ENCODE peak calls at places on chromosomes 1 and 21, in five cellular contexts. K is GM03348, S is nephron progenitor cell, A is transverse colon, Y is HTR-8/SVneo. F is an unnamed sample.

GRCh38 chr1:14748977-14749376 is 150.5 kb downstream of the KAZN start:
- DNase-seq in K (no peak), S (no peak), A (no peak), Y (no peak), F (no peak)

GRCh38 chr1:54989473-54989872 is 9.0 kb downstream of the TMEM61 start:
- DNase-seq in A (peak; percentile 67), S (no peak), Y (no peak), K (no peak), F (no peak)

GRCh38 chr1:38076038-38076437 is 29.4 kb upstream of the POU3F1 start:
- DNase-seq in S (peak; percentile 82), A (no peak), Y (no peak), K (no peak), F (peak; percentile 15)

GRCh38 chr21:26933448-26933847 is 33.4 kb downstream of the ADAMTS5 start:
- DNase-seq in K (no peak), Y (no peak), A (no peak), S (no peak), F (no peak)

GRCh38 chr1:223515416-223515815 is 122.2 kb downstream of the CCDC185 start:
- DNase-seq in S (no peak), K (no peak), A (no peak), Y (no peak), F (no peak)

GRCh38 chr21:37370152-37371040 is 3.8 kb downstream of the DYRK1A start:
- DNase-seq in A (no peak), K (no peak), Y (no peak), S (no peak), F (no peak)

GRCh38 chr1:17935230-17935629 is 172.4 kb upstream of the IGSF21 start:
- DNase-seq in Y (no peak), A (no peak), S (no peak), K (no peak), F (no peak)

GRCh38 chr1:200454425-200454824 is 44.6 kb upstream of the ZNF281 start:
- DNase-seq in Y (no peak), K (no peak), A (no peak), S (no peak), F (no peak)

GRCh38 chr1:47823016-47823843 is 174.0 kb downstream of the TRABD2B start:
- DNase-seq in A (no peak), K (no peak), Y (no peak), S (no peak), F (no peak)

GRCh38 chr1:24119859-24120756 is 8.2 kb upstream of the MYOM3 start:
- DNase-seq in A (peak; percentile 65), S (no peak), Y (no peak), K (peak; percentile 61), F (no peak)

GRCh38 chr1:234123867-234124266 is 219.4 kb downstream of the SLC35F3 start:
- DNase-seq in S (no peak), Y (no peak), A (no peak), K (no peak), F (no peak)

GRCh38 chr1:234861024-234861620 is 251.1 kb upstream of the IRF2BP2 start:
- DNase-seq in S (no peak), A (no peak), K (no peak), Y (no peak), F (no peak)

GRCh38 chr1:12148958-12149790 is 17.6 kb upstream of the TNFRSF1B start:
- DNase-seq in S (no peak), K (no peak), A (no peak), Y (no peak), F (no peak)

GRCh38 chr1:178284059-178284458 is 190.2 kb downstream of the RASAL2 start:
- DNase-seq in S (no peak), A (no peak), Y (no peak), K (no peak), F (peak; percentile 34)

GRCh38 chr1:91650764-91651163 is 150.1 kb downstream of the CDC7 start:
- DNase-seq in S (no peak), A (peak; percentile 48), Y (peak; percentile 60), K (peak; percentile 93), F (peak; percentile 97)

GRCh38 chr1:202320081-202320405 is 21.7 kb downstream of the UBE2T start:
- DNase-seq in S (no peak), A (no peak), K (no peak), Y (no peak), F (no peak)

GRCh38 chr1:162368451-162368850 is 8.2 kb downstream of the SPATA46 start:
- DNase-seq in Y (no peak), K (no peak), A (peak; percentile 71), S (no peak), F (no peak)

GRCh38 chr21:17775431-17776126 is 43.6 kb downstream of the C21orf91 start:
- DNase-seq in A (peak; percentile 42), Y (no peak), S (no peak), K (no peak), F (no peak)

GRCh38 chr1:232426801-232427200 is 203.1 kb downstream of the SIPA1L2 start:
- DNase-seq in A (no peak), K (no peak), S (no peak), Y (no peak), F (no peak)

GRCh38 chr21:42387843-42388242 is 8.0 kb downstream of the TMPRSS3 start:
- DNase-seq in K (no peak), A (peak; percentile 2), S (no peak), Y (no peak), F (no peak)

GRCh38 chr1:28115267-28115666 is 26.9 kb upstream of the EYA3 start:
- DNase-seq in A (peak; percentile 17), K (no peak), Y (no peak), S (no peak), F (no peak)

GRCh38 chr1:87805661-87806376 is 477.1 kb downstream of the LMO4 start:
- DNase-seq in S (no peak), Y (peak; percentile 20), A (no peak), K (peak; percentile 68), F (peak; percentile 20)

GRCh38 chr1:150971583-150972416 is 2.8 kb downstream of the CERS2 start:
- DNase-seq in A (no peak), S (no peak), Y (no peak), K (peak; percentile 41), F (peak; percentile 71)

GRCh38 chr1:2861143-2861987 is 59.9 kb upstream of the TTC34 start:
- DNase-seq in K (no peak), S (no peak), Y (no peak), A (no peak), F (no peak)

F was measured in LHCN-M2.